ENCODE peak calls at places on chromosomes 12 and 14, in five cellular contexts. One of them, this sample, is unnamed.

GRCh38 chr14:23864252-23864651 is 89.3 kb upstream of the DHRS4 start:
- DNase-seq in coronary artery: no peak
- DNase-seq in heart left ventricle: no peak
- DNase-seq in AG20443: peak; percentile 20
- DNase-seq in T follicular helper cell: no peak
- DNase-seq in this sample: no peak

GRCh38 chr12:19085090-19085489 is 44.4 kb upstream of the PLEKHA5 start:
- DNase-seq in T follicular helper cell: no peak
- DNase-seq in coronary artery: no peak
- DNase-seq in AG20443: no peak
- DNase-seq in heart left ventricle: no peak
- DNase-seq in this sample: no peak

GRCh38 chr12:108745641-108746040 is 14.3 kb upstream of the CORO1C start:
- DNase-seq in coronary artery: no peak
- DNase-seq in heart left ventricle: no peak
- DNase-seq in AG20443: no peak
- DNase-seq in T follicular helper cell: no peak
- DNase-seq in this sample: no peak

GRCh38 chr14:35355981-35356839 is 48.3 kb downstream of the NFKBIA start:
- DNase-seq in AG20443: peak; percentile 70
- DNase-seq in T follicular helper cell: no peak
- DNase-seq in coronary artery: no peak
- DNase-seq in heart left ventricle: no peak
- DNase-seq in this sample: no peak

GRCh38 chr14:94738097-94738496 is 31.8 kb downstream of the GSC start:
- DNase-seq in heart left ventricle: no peak
- DNase-seq in AG20443: no peak
- DNase-seq in coronary artery: no peak
- DNase-seq in T follicular helper cell: no peak
- DNase-seq in this sample: no peak

GRCh38 chr12:93813181-93813580 is 136.0 kb downstream of the CRADD start:
- DNase-seq in AG20443: no peak
- DNase-seq in T follicular helper cell: no peak
- DNase-seq in heart left ventricle: no peak
- DNase-seq in coronary artery: no peak
- DNase-seq in this sample: no peak

GRCh38 chr14:101232340-101233015 is 328.8 kb upstream of the DIO3 start:
- DNase-seq in AG20443: no peak
- DNase-seq in T follicular helper cell: no peak
- DNase-seq in coronary artery: peak; percentile 33
- DNase-seq in heart left ventricle: no peak
- DNase-seq in this sample: no peak

GRCh38 chr12:12612403-12612802 is 727 bp downstream of the CREBL2 start:
- DNase-seq in AG20443: peak; percentile 58
- DNase-seq in T follicular helper cell: no peak
- DNase-seq in coronary artery: no peak
- DNase-seq in heart left ventricle: no peak
- DNase-seq in this sample: no peak

GRCh38 chr12:28367326-28367725 is 177.1 kb downstream of the CCDC91 start:
- DNase-seq in AG20443: peak; percentile 28
- DNase-seq in T follicular helper cell: no peak
- DNase-seq in coronary artery: no peak
- DNase-seq in heart left ventricle: no peak
- DNase-seq in this sample: no peak

GRCh38 chr14:65092340-65092739 is 10.0 kb downstream of the MAX start:
- DNase-seq in T follicular helper cell: no peak
- DNase-seq in heart left ventricle: no peak
- DNase-seq in coronary artery: no peak
- DNase-seq in AG20443: no peak
- DNase-seq in this sample: no peak

GRCh38 chr12:118189761-118190181 is 53.8 kb downstream of the PEBP1 start:
- DNase-seq in T follicular helper cell: no peak
- DNase-seq in heart left ventricle: no peak
- DNase-seq in coronary artery: no peak
- DNase-seq in AG20443: peak; percentile 29
- DNase-seq in this sample: peak; percentile 77

GRCh38 chr12:89208661-89209096 is 143.6 kb downstream of the DUSP6 start:
- DNase-seq in T follicular helper cell: no peak
- DNase-seq in coronary artery: no peak
- DNase-seq in AG20443: peak; percentile 15
- DNase-seq in heart left ventricle: no peak
- DNase-seq in this sample: no peak

GRCh38 chr14:86015511-86015910 is 485.6 kb downstream of the FLRT2 start:
- DNase-seq in T follicular helper cell: no peak
- DNase-seq in heart left ventricle: no peak
- DNase-seq in AG20443: no peak
- DNase-seq in coronary artery: no peak
- DNase-seq in this sample: no peak

GRCh38 chr14:63899953-63900352 is 47.1 kb downstream of the SYNE2 start:
- DNase-seq in heart left ventricle: no peak
- DNase-seq in AG20443: no peak
- DNase-seq in T follicular helper cell: no peak
- DNase-seq in coronary artery: no peak
- DNase-seq in this sample: no peak

GRCh38 chr14:70023871-70024270 is 144.7 kb downstream of the SMOC1 start:
- DNase-seq in coronary artery: no peak
- DNase-seq in T follicular helper cell: no peak
- DNase-seq in AG20443: no peak
- DNase-seq in heart left ventricle: no peak
- DNase-seq in this sample: no peak

GRCh38 chr14:32417956-32418552 is 89.0 kb downstream of the AKAP6 start:
- DNase-seq in T follicular helper cell: no peak
- DNase-seq in coronary artery: no peak
- DNase-seq in AG20443: peak; percentile 26
- DNase-seq in heart left ventricle: peak; percentile 62
- DNase-seq in this sample: no peak

GRCh38 chr14:50399251-50400032 is 2.8 kb upstream of the CDKL1 start:
- DNase-seq in coronary artery: no peak
- DNase-seq in AG20443: no peak
- DNase-seq in heart left ventricle: no peak
- DNase-seq in T follicular helper cell: no peak
- DNase-seq in this sample: no peak

This sample was measured in midbrain.